ENCODE peak calls at places on chromosomes 12 and 14, in six cellular contexts. Y, L, Z, U, H and S are unnamed samples.

GRCh38 chr14:76773188-76773885 is 12.1 kb downstream of the VASH1 start:
- DNase-seq in Z (peak), Y (peak), U (no peak), L (peak), H (no peak), S (no peak)

GRCh38 chr14:73714656-73715081 is 485 bp upstream of the PNMA1 start:
- DNase-seq in H (no peak), Z (no peak), U (no peak), Y (no peak), L (no peak), S (no peak)

GRCh38 chr12:18683603-18684002 is 54.2 kb downstream of the PLCZ1 start:
- DNase-seq in Z (peak), Y (no peak), U (no peak), H (no peak), L (no peak), S (no peak)

GRCh38 chr12:20144341-20144740 is 224.0 kb upstream of the PDE3A start:
- DNase-seq in H (no peak), U (no peak), Y (no peak), Z (no peak), L (no peak), S (no peak)

GRCh38 chr12:77124767-77125166 is 59.4 kb upstream of the E2F7 start:
- DNase-seq in Y (no peak), L (peak), U (no peak), H (no peak), Z (peak), S (no peak)

GRCh38 chr14:98894600-98894999 is 377.4 kb downstream of the BCL11B start:
- DNase-seq in U (no peak), H (no peak), L (no peak), Y (peak), Z (no peak), S (no peak)

GRCh38 chr12:72738811-72739210 is 466.6 kb downstream of the TRHDE start:
- DNase-seq in Y (no peak), U (no peak), Z (no peak), L (no peak), H (no peak), S (no peak)

GRCh38 chr12:129887047-129887568 is 16.7 kb downstream of the TMEM132D start:
- DNase-seq in H (peak), U (no peak), Z (peak), L (no peak), Y (no peak), S (no peak)

GRCh38 chr14:43755707-43756106 is 751.4 kb downstream of the FSCB start:
- DNase-seq in H (no peak), L (no peak), Y (no peak), U (no peak), Z (no peak), S (no peak)

GRCh38 chr12:116492703-116493324 is 66.4 kb upstream of the MAP1LC3B2 start:
- DNase-seq in Z (peak), Y (no peak), U (no peak), L (no peak), H (no peak), S (peak)

GRCh38 chr14:76911473-76911872 is 85.3 kb downstream of the LRRC74A start:
- DNase-seq in Y (no peak), Z (no peak), H (no peak), U (no peak), L (no peak), S (no peak)

GRCh38 chr14:73763396-73763795 is 49.2 kb upstream of the PNMA1 start:
- DNase-seq in Z (no peak), U (no peak), Y (no peak), L (no peak), H (no peak), S (no peak)

GRCh38 chr12:127457726-127458125 is 809.2 kb upstream of the TMEM132C start:
- DNase-seq in L (no peak), Y (no peak), U (no peak), Z (no peak), H (no peak), S (no peak)

GRCh38 chr12:124938606-124939427 is 24.4 kb upstream of the UBC start:
- DNase-seq in H (no peak), Z (peak), U (peak), Y (peak), L (no peak), S (no peak)

DNA sequence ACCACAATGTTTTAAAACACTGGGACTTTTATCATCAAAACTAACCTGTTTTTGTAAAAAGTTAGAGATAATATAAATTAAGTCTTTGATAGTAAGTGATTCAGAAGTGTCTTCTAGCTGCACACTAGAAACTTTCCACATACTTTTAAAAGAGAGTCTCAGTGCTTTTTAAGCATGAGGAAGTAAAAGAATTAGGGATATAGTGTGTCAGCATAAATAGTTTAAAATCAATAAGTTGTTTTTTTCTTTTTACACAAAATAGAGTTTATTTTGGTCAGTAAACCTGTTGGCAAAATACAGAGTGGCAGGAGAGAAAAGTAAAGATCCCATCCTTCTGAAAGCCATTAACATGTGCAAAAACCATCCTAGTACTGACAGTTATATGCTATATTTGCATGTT is 1.7 kb downstream of the DNM1L start:
- DNase-seq in H (no peak), Y (no peak), L (no peak), U (no peak), Z (no peak), S (no peak)
- H3K4me3 ChIP-seq in H (peak), Y (peak), L (peak), U (no peak), Z (peak), S (peak)

DNA sequence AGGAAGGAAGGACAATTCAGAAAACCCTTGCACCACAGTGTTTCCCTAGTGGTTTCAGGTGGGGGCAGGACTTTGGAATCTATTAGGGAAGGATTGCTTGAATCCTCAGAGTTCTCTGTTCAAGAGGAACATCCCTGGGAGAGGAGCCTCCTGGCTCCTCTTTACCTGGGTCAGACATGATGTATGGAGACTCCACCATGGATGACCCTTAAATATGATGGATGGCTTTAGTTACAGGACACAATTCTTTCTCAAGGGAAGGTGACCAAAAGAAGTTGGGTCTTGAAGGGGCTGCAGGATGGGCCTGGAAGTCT is 396.6 kb downstream of the NRXN3 start:
- DNase-seq in U (no peak), L (no peak), Z (no peak), H (no peak), Y (no peak), S (no peak)
- TF ChIP-seq CTCF in U (no peak), L (no peak), Z (no peak), H (no peak), Y (no peak), S (no peak)

GRCh38 chr12:52234226-52234810 is 1.3 kb downstream of the KRT7 start:
- DNase-seq in U (no peak), Z (no peak), L (no peak), Y (no peak), H (no peak), S (no peak)

GRCh38 chr12:52233462-52234141 is 559 bp downstream of the KRT7 start:
- DNase-seq in L (no peak), Y (no peak), H (no peak), Z (no peak), U (no peak), S (no peak)

GRCh38 chr12:52231305-52232232 is 1.5 kb upstream of the KRT7 start:
- DNase-seq in H (no peak), U (peak), Y (no peak), Z (no peak), L (no peak), S (no peak)

GRCh38 chr12:52232233-52232915 is 669 bp upstream of the KRT7 start:
- DNase-seq in L (no peak), Z (peak), H (no peak), Y (no peak), U (peak), S (no peak)

DNA sequence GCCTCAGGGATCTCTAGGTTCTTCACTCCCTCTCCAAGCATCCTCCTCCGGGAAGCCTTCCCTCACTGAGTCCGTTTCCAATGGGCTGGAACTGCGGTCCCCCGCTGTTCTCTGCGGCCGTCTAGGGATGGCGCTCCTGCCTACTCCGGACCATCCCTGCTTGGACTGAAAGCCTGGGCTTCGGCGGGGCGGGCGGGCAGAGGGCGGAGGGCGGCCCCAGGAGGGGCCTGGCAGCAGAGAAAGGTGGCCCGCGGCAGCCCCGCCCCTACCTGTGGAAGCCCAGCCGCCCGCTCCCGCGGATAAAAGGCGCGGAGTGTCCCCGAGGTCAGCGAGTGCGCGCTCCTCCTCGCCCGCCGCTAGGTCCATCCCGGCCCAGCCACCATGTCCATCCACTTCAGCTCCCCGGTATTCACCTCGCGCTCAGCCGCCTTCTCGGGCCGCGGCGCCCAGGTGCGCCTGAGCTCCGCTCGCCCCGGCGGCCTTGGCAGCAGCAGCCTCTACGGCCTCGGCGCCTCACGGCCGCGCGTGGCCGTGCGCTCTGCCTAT is at the start of gene KRT7:
- DNase-seq in H (no peak), L (no peak), Z (no peak), U (peak), Y (no peak), S (no peak)
- H3K4me3 ChIP-seq in H (peak), L (peak), Z (peak), U (peak), Y (no peak), S (peak)

GRCh38 chr12:67634167-67634793 is 14.3 kb upstream of the DYRK2 start:
- DNase-seq in H (no peak), L (no peak), Y (no peak), U (no peak), Z (no peak), S (no peak)

GRCh38 chr12:67632005-67632404 is 16.5 kb upstream of the DYRK2 start:
- DNase-seq in Z (no peak), Y (no peak), L (no peak), H (no peak), U (no peak), S (no peak)

GRCh38 chr12:67633708-67634107 is 14.8 kb upstream of the DYRK2 start:
- DNase-seq in Z (no peak), U (no peak), H (no peak), Y (no peak), L (no peak), S (no peak)

GRCh38 chr12:67633024-67633423 is 15.5 kb upstream of the DYRK2 start:
- DNase-seq in Y (no peak), H (no peak), U (no peak), L (no peak), Z (no peak), S (no peak)

GRCh38 chr12:67630373-67631088 is 18.0 kb upstream of the DYRK2 start:
- DNase-seq in H (no peak), U (no peak), L (no peak), Y (peak), Z (no peak), S (no peak)
- TF ChIP-seq CTCF in H (no peak), U (no peak), L (no peak), Y (no peak), Z (no peak), S (peak)